ENCODE peak calls at places on chromosomes 11 and 22, in five cellular contexts. C, R, A, L and Z are unnamed samples.

GRCh38 chr11:44899959-44900358 is 50.7 kb downstream of the TP53I11 start:
- DNase-seq in A (peak; percentile 51), R (no peak), C (no peak), L (no peak), Z (no peak)

GRCh38 chr22:47295226-47295901 is 532.9 kb downstream of the TBC1D22A start:
- DNase-seq in C (no peak), A (peak; percentile 1), L (no peak), R (no peak), Z (no peak)

GRCh38 chr22:38433871-38434270 is 21.1 kb downstream of the KCNJ4 start:
- DNase-seq in L (no peak), C (no peak), R (no peak), A (no peak), Z (no peak)

GRCh38 chr11:70153133-70153727 is 49.9 kb upstream of the FADD start:
- DNase-seq in R (no peak), C (no peak), A (no peak), L (no peak), Z (no peak)

GRCh38 chr11:123505546-123506299 is 75.7 kb downstream of the GRAMD1B start:
- DNase-seq in C (no peak), L (no peak), R (no peak), A (no peak), Z (no peak)

GRCh38 chr11:102513869-102514268 is 16.7 kb downstream of the MMP7 start:
- DNase-seq in L (peak; percentile 52), R (peak; percentile 41), C (peak; percentile 72), A (peak; percentile 80), Z (peak; percentile 56)

GRCh38 chr11:44149651-44150050 is 54.2 kb downstream of the EXT2 start:
- DNase-seq in L (no peak), R (no peak), C (no peak), A (no peak), Z (no peak)

GRCh38 chr22:38034278-38034882 is 22.8 kb upstream of the PICK1 start:
- DNase-seq in C (peak; percentile 79), A (peak; percentile 72), R (peak; percentile 63), L (peak; percentile 57), Z (peak; percentile 40)

GRCh38 chr22:43554694-43555365 is 143.0 kb downstream of the MPPED1 start:
- DNase-seq in A (no peak), C (no peak), R (no peak), L (no peak), Z (no peak)

GRCh38 chr11:87851234-87851633 is 324.0 kb downstream of the RAB38 start:
- DNase-seq in C (no peak), A (no peak), R (no peak), L (no peak), Z (no peak)

GRCh38 chr22:25623310-25623734 is 58.8 kb downstream of the GRK3 start:
- DNase-seq in L (no peak), R (no peak), A (no peak), C (no peak), Z (no peak)

DNA sequence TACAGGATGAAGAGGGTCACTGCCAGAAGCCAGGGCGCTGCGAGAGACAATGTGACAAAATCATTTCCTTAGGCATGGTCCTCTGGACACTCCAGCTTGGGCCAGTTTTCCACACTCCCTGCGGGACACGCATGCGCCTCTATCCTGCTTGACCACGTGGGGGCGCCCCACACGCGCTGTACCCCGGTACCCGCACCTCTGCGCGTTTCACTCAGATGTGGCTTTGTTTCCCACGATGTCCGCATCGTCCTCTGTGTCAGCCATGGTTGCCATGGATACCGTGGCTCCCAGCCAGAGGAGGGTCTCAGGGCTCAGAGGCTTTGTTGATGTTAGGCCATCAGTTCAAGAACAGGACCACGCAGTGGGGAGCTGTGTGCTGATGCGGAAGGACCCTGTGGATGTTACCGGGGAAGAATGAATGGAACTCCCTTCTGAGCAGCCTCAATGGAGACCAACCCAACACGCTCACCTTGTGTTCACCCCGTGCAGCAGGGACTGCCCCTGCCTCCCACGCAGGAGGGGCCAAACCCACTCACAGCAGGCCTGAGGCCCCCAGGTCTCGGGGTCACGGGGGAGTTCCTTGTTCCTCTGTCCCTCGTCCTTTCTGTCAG is 101.1 kb upstream of the SLC22A12 start:
- DNase-seq in A (peak; percentile 22), R (peak; percentile 44), L (no peak), C (peak; percentile 64), Z (peak; percentile 16)
- H3K4me1 ChIP-seq in A (no peaks in the 10 kb centered on the region), R (no peaks in the 10 kb centered on the region), L (no peaks in the 10 kb centered on the region), C (no peaks in the 10 kb centered on the region), Z (no peaks in the 10 kb centered on the region)

GRCh38 chr11:76709259-76709658 is 38.7 kb upstream of the LRRC32 start:
- DNase-seq in R (no peak), L (no peak), A (no peak), C (no peak), Z (no peak)
- TF ChIP-seq POLR2A in R (no peak), L (no peak), A (no peak), C (no peak), Z (no peak)

GRCh38 chr22:28800308-28801041 is at the start of gene XBP1:
- DNase-seq in C (peak; percentile 97), L (peak; percentile 91), A (peak; percentile 92), R (peak; percentile 97), Z (peak; percentile 94)
- H3K4me1 ChIP-seq in C (no peaks in the 10 kb centered on the region), L (peaks cover 41% of the 10 kb centered on the region), A (peaks cover 4% of the 10 kb centered on the region), R (peaks cover 44% of the 10 kb centered on the region), Z (peaks cover 36% of the 10 kb centered on the region)

GRCh38 chr22:21952586-21953571 is at the start of gene PPM1F:
- DNase-seq in R (peak; percentile 91), L (peak; percentile 72), C (peak; percentile 90), A (peak; percentile 82), Z (peak; percentile 75)
- TF ChIP-seq POLR2A in R (no peak), L (peak; percentile 51), C (peak; percentile 54), A (no peak), Z (peak; percentile 37)

DNA sequence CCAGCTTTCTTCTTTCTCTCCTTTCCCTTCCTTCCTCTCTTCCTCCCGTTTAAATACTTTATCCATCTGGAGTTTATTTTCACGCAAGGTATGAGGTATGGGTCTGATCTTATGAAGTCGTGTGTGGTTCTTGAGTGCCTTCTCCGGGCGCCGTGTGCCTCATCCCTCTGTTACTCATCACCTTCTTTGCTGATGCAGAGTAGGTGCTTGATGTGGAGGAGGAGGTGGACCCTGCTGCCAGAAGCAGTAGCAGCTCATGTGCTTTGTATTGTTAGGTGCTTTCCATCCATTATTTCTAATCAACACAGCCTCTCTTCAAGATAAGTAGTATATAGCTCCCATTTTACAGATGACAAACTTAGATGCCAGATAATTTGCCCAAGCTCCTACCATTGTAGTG is 47.0 kb downstream of the TNRC6B start:
- DNase-seq in R (no peak), C (no peak), L (no peak), A (no peak), Z (no peak)
- H3K4me1 ChIP-seq in R (peaks cover 46% of the 10 kb centered on the region), C (no peaks in the 10 kb centered on the region), L (peaks cover 14% of the 10 kb centered on the region), A (peaks cover 9% of the 10 kb centered on the region), Z (peaks cover 58% of the 10 kb centered on the region)

GRCh38 chr22:41092023-41092817 is at the start of gene EP300:
- DNase-seq in L (peak; percentile 81), C (peak; percentile 90), R (peak; percentile 76), A (peak; percentile 86), Z (peak; percentile 90)
- TF ChIP-seq POLR2A in L (peak; percentile 77), C (no peak), R (peak; percentile 28), A (peak; percentile 70), Z (peak; percentile 78)

GRCh38 chr11:116719102-116719501 is 53.7 kb downstream of the BUD13 start:
- DNase-seq in L (no peak), R (no peak), A (no peak), C (no peak), Z (no peak)

GRCh38 chr11:116723511-116723910 is 49.3 kb downstream of the BUD13 start:
- DNase-seq in L (no peak), R (no peak), C (peak; percentile 25), A (no peak), Z (no peak)

GRCh38 chr11:116724813-116725212 is 48.0 kb downstream of the BUD13 start:
- DNase-seq in L (no peak), A (no peak), C (peak; percentile 27), R (no peak), Z (no peak)

GRCh38 chr11:116720895-116721294 is 51.9 kb downstream of the BUD13 start:
- DNase-seq in L (no peak), C (peak; percentile 27), R (no peak), A (no peak), Z (no peak)

DNA sequence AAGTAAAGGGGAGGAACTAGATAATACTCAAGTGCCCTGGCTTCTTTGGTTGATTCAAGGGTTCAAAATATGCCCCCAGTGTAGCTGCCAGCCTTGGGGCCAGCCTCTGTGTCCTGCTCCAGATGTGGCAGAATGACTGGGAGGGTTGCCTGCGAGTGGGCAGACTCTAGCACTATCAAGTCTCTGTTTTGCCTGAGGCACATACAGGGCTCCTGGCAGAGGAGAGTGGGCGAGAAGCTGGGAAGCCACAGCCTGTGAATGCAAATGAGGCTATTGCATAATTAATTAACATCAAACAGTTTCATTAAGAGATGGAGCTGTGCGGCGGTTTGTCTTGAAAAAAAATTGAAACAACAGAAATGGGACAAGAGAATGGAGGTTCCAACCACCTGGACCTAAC is 50.8 kb downstream of the BUD13 start:
- DNase-seq in C (peak; percentile 23), L (no peak), A (no peak), R (no peak), Z (no peak)
- H3K4me1 ChIP-seq in C (no peaks in the 10 kb centered on the region), L (no peaks in the 10 kb centered on the region), A (no peaks in the 10 kb centered on the region), R (no peaks in the 10 kb centered on the region), Z (peaks cover 12% of the 10 kb centered on the region)

GRCh38 chr11:75463106-75463774 is 30.2 kb upstream of the KLHL35 start:
- DNase-seq in C (no peak), A (no peak), L (no peak), R (no peak), Z (no peak)
- TF ChIP-seq POLR2A in C (no peak), A (no peak), L (no peak), R (no peak), Z (no peak)